ENCODE peak calls at places on chromosomes 3 and 15, in ten cellular contexts. M is fibroblast of lung; D is lung; L is upper lobe of right lung; R is upper lobe of left lung; X is ovary; G is left ventricle myocardium inferior; Z is effector memory CD4-positive, alpha-beta T cell; H is neural progenitor cell; B is fibroblast of pulmonary artery. Q is an unnamed sample.
A peak's percentile ranks its signal among the peaks of the same experiment; 100 is the strongest.

GRCh38 chr3:38579146-38579545 is 70.3 kb downstream of the SCN5A start:
- DNase-seq in M (peak; percentile 29), X (no peak), B (peak; percentile 19), D (no peak), Z (no peak), R (no peak), H (peak; percentile 35), G (peak; percentile 89), L (peak; percentile 54), Q (peak; percentile 86)

GRCh38 chr3:134378818-134379217 is 4.6 kb upstream of the AMOTL2 start:
- DNase-seq in B (no peak), D (no peak), R (no peak), H (no peak), M (no peak), X (no peak), G (no peak), L (peak; percentile 12), Z (no peak), Q (no peak)

GRCh38 chr3:37964716-37965115 is 25.9 kb upstream of the VILL start:
- DNase-seq in R (no peak), M (no peak), H (no peak), Z (no peak), G (no peak), L (no peak), B (no peak), X (no peak), D (no peak), Q (no peak)

GRCh38 chr15:77034620-77035467 is 36.1 kb downstream of the TSPAN3 start:
- DNase-seq in Z (no peak), H (peak; percentile 61), X (peak; percentile 64), G (no peak), D (no peak), B (peak; percentile 29), R (peak; percentile 44), M (no peak), L (peak; percentile 74), Q (peak; percentile 42)

GRCh38 chr3:101243285-101244211 is 76.8 kb downstream of the IMPG2 start:
- DNase-seq in D (no peak), L (no peak), R (no peak), G (no peak), B (no peak), M (no peak), Z (no peak), X (no peak), H (no peak), Q (no peak)

GRCh38 chr3:21718161-21718765 is 32.7 kb downstream of the ZNF385D start:
- DNase-seq in H (no peak), M (peak; percentile 100), G (no peak), Z (no peak), R (no peak), D (no peak), X (no peak), L (no peak), B (peak; percentile 95), Q (no peak)

GRCh38 chr3:161072076-161072697 is 33.0 kb downstream of the B3GALNT1 start:
- DNase-seq in D (no peak), B (no peak), X (no peak), G (no peak), L (no peak), R (no peak), H (no peak), M (no peak), Z (no peak), Q (no peak)

GRCh38 chr3:170528731-170529130 is 57.1 kb downstream of the SLC7A14 start:
- DNase-seq in Z (no peak), X (no peak), M (no peak), D (no peak), L (no peak), R (no peak), H (no peak), B (no peak), G (no peak), Q (no peak)

GRCh38 chr15:98586066-98586465 is 62.3 kb upstream of the IGF1R start:
- DNase-seq in Z (no peak), R (no peak), G (no peak), H (no peak), D (no peak), L (no peak), X (no peak), B (no peak), M (no peak), Q (no peak)

GRCh38 chr15:98583758-98584157 is 64.6 kb upstream of the IGF1R start:
- DNase-seq in L (no peak), Z (no peak), M (no peak), G (no peak), H (no peak), X (no peak), R (no peak), D (no peak), B (no peak), Q (no peak)

GRCh38 chr15:98582900-98583554 is 65.3 kb upstream of the IGF1R start:
- DNase-seq in L (no peak), D (no peak), G (no peak), M (no peak), X (no peak), Z (no peak), B (no peak), R (no peak), H (no peak), Q (no peak)

GRCh38 chr15:98580577-98580976 is 67.8 kb upstream of the IGF1R start:
- DNase-seq in R (no peak), D (no peak), H (peak; percentile 22), M (no peak), X (no peak), L (no peak), B (no peak), G (no peak), Z (no peak), Q (no peak)

DNA sequence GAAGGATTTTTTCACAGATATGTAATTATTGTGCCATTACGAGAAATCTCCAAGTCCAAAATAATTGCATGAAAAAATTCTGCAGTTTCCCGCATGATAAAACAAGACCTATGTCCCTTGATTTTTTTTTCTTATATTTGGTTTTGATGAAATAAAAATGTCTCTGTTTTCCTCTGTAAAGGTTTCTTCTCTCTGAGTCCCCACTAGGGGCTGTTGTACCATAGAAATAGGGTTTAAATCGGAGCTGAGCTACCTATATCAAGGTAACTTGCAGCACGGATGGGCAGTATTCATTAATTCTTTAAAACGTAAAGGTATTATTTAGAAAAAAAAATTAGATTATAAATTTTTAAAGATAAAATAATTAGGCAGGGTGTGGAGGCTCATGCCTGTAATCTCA is 66.6 kb upstream of the IGF1R start:
- DNase-seq in H (no peak), L (no peak), G (no peak), Z (no peak), M (no peak), X (no peak), D (no peak), R (no peak), B (no peak), Q (no peak)
- H3K4me3 ChIP-seq in H (no peak overlapping the region), L (no peak overlapping the region), G (no peak overlapping the region), Z (no peak overlapping the region), M (no peak overlapping the region), X (no peak overlapping the region), D (no peak overlapping the region), R (no peak overlapping the region), B (no peak overlapping the region), Q (no peak overlapping the region)

GRCh38 chr3:42216302-42216701 is 49.7 kb downstream of the CCK start:
- DNase-seq in L (no peak), H (no peak), D (no peak), X (no peak), B (no peak), R (no peak), G (no peak), M (no peak), Z (no peak), Q (no peak)
- H3K4me3 ChIP-seq in L (no peak overlapping the region), H (no peak overlapping the region), D (no peak overlapping the region), X (no peak overlapping the region), B (no peak overlapping the region), R (no peak overlapping the region), G (no peak overlapping the region), M (no peak overlapping the region), Z (no peak overlapping the region), Q (no peak overlapping the region)

GRCh38 chr15:78641876-78642275 is 866 bp upstream of the CHRNB4 start:
- DNase-seq in X (no peak), L (no peak), Z (no peak), D (no peak), B (no peak), M (no peak), G (no peak), R (no peak), H (no peak), Q (no peak)

GRCh38 chr15:78642341-78642740 is 1.3 kb upstream of the CHRNB4 start:
- DNase-seq in R (no peak), L (no peak), D (no peak), G (no peak), M (no peak), H (no peak), Z (no peak), B (no peak), X (no peak), Q (no peak)

GRCh38 chr15:78640840-78641733 is at the start of gene CHRNB4:
- DNase-seq in L (no peak), D (no peak), X (no peak), Z (no peak), B (peak; percentile 27), H (peak; percentile 92), G (no peak), M (peak; percentile 37), R (no peak), Q (no peak)

GRCh38 chr15:78638658-78639314 is 2.2 kb downstream of the CHRNB4 start:
- DNase-seq in R (no peak), H (peak; percentile 94), B (peak; percentile 44), M (peak; percentile 13), Z (no peak), D (peak; percentile 37), X (no peak), L (peak; percentile 51), G (no peak), Q (peak; percentile 49)

DNA sequence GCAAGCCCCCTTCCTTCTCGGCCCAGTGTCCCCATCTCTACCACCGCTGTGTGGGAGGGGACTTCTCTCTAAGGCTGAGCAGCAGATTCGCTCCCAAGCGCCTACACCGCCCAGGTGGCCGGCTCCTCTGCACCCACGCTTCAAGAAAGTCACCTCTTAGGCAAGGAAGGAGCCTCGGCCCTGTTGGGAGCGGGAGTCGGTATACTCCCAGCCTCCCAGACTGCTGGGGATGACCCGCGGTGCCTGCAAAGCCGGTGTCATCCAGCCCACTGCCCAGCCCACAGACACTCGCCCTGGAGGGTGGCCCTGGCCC is 527 bp downstream of the CHRNB4 start:
- DNase-seq in H (no peak), X (no peak), Z (no peak), M (no peak), G (no peak), D (no peak), R (no peak), L (no peak), B (no peak), Q (no peak)
- H3K4me3 ChIP-seq in H (peak overlapping the region; percentile 64), X (peak overlapping the region; percentile 31), Z (peak overlapping the region; percentile 46), M (no peak overlapping the region), G (peak overlapping the region; percentile 61), D (no peak overlapping the region), R (peak overlapping the region; percentile 51), L (peak overlapping the region; percentile 45), B (peak overlapping the region; percentile 34), Q (peak overlapping the region; percentile 49)

GRCh38 chr15:100940785-100941379 is 21.7 kb downstream of the LRRK1 start:
- DNase-seq in D (no peak), L (no peak), B (no peak), G (no peak), M (no peak), H (no peak), R (peak; percentile 48), X (no peak), Z (no peak), Q (no peak)

GRCh38 chr15:100943074-100943473 is 23.9 kb downstream of the LRRK1 start:
- DNase-seq in R (no peak), H (no peak), L (no peak), B (no peak), D (no peak), G (no peak), M (no peak), X (no peak), Z (no peak), Q (no peak)

GRCh38 chr15:100941536-100941935 is 22.4 kb downstream of the LRRK1 start:
- DNase-seq in D (no peak), B (no peak), L (no peak), Z (no peak), M (no peak), G (no peak), R (no peak), H (no peak), X (no peak), Q (no peak)

GRCh38 chr15:100944237-100944875 is 25.2 kb downstream of the LRRK1 start:
- DNase-seq in G (no peak), R (no peak), X (no peak), Z (no peak), D (no peak), H (no peak), L (no peak), M (no peak), B (no peak), Q (no peak)

GRCh38 chr15:100942656-100943055 is 23.5 kb downstream of the LRRK1 start:
- DNase-seq in L (no peak), D (no peak), R (no peak), Z (no peak), H (no peak), M (no peak), G (no peak), B (no peak), X (no peak), Q (no peak)
- H3K4me3 ChIP-seq in L (no peak overlapping the region), D (no peak overlapping the region), R (no peak overlapping the region), Z (no peak overlapping the region), H (no peak overlapping the region), M (no peak overlapping the region), G (no peak overlapping the region), B (no peak overlapping the region), X (no peak overlapping the region), Q (no peak overlapping the region)

Q was measured in heart right ventricle.